ENCODE peak calls at places on chromosomes 4 and X, in five cellular contexts. I is frontal cortex, U is midbrain, M is neural crest cell, D is kidney glomerular epithelial cell. K is an unnamed sample.

GRCh38 chr4:135775909-135776308 is 1574.3 kb upstream of the PABPC4L start:
- DNase-seq in I (no peak), D (no peak), M (no peak), U (no peak), K (no peak)

GRCh38 chr4:179709961-179710624 is 2267.9 kb upstream of the AGA start:
- DNase-seq in U (no peak), I (no peak), D (no peak), M (no peak), K (peak)

GRCh38 chr4:185534850-185535761 is at the start of gene PDLIM3:
- DNase-seq in I (peak), U (peak), M (peak), D (peak), K (peak)

GRCh38 chrX:118847676-118848075 is 24.1 kb downstream of the ZCCHC12 start:
- DNase-seq in M (no peak), D (peak), U (peak), I (peak), K (peak)

GRCh38 chr4:65241257-65241997 is 428.9 kb downstream of the EPHA5 start:
- DNase-seq in M (no peak), D (no peak), I (no peak), U (no peak), K (no peak)

GRCh38 chr4:102575369-102576129 is 74.4 kb downstream of the NFKB1 start:
- DNase-seq in I (no peak), M (no peak), D (no peak), U (no peak), K (no peak)

GRCh38 chr4:102501635-102502382 is 650 bp downstream of the NFKB1 start:
- DNase-seq in U (peak), D (peak), I (peak), M (peak), K (peak)

GRCh38 chr4:83716874-83717273 is 181.0 kb downstream of the GPAT3 start:
- DNase-seq in U (no peak), M (no peak), D (no peak), I (no peak), K (no peak)

GRCh38 chr4:165198329-165198728 is 9.0 kb upstream of the KLHL2 start:
- DNase-seq in M (no peak), D (no peak), U (no peak), I (no peak), K (no peak)

GRCh38 chr4:89056953-89057398 is at the start of gene FAM13A:
- DNase-seq in I (peak), M (peak), D (peak), U (peak), K (peak)

GRCh38 chr4:71126719-71127118 is 133.3 kb downstream of the DCK start:
- DNase-seq in I (no peak), U (no peak), D (peak), M (no peak), K (no peak)

GRCh38 chr4:86302242-86302641 is 57.6 kb downstream of the MAPK10 start:
- DNase-seq in I (peak), U (peak), M (peak), D (no peak), K (peak)

GRCh38 chrX:135698924-135699323 is 14.5 kb upstream of the CT45A1 start:
- DNase-seq in D (no peak), I (no peak), M (no peak), U (no peak), K (no peak)